ENCODE peak calls at places on chromosomes 5 and 9, in five cellular contexts. M is AG10803, Z is Calu3, T is epithelial cell of proximal tubule, Y is spleen. I is an unnamed sample.

GRCh38 chr9:87324613-87325194 is 173.0 kb upstream of the DAPK1 start:
- DNase-seq in T (peak), Z (no peak), M (peak), Y (no peak), I (peak)

GRCh38 chr5:135596364-135596763 is 17.6 kb upstream of the CXCL14 start:
- DNase-seq in T (no peak), M (no peak), Y (peak), Z (no peak), I (no peak)

GRCh38 chr5:131758520-131758900 is 38.3 kb downstream of the FNIP1 start:
- DNase-seq in Z (no peak), Y (no peak), M (peak), T (no peak), I (no peak)

GRCh38 chr5:102823441-102823874 is 68.4 kb downstream of the PAM start:
- DNase-seq in M (peak), Y (no peak), T (peak), Z (no peak), I (peak)

GRCh38 chr5:100560860-100561259 is 25.7 kb downstream of the FAM174A start:
- DNase-seq in T (no peak), Z (no peak), Y (no peak), M (no peak), I (no peak)

GRCh38 chr5:104344809-104345512 is 782.4 kb upstream of the NUDT12 start:
- DNase-seq in T (no peak), Y (no peak), M (peak), Z (no peak), I (no peak)

GRCh38 chr9:73773896-73774295 is 622.2 kb downstream of the ANXA1 start:
- DNase-seq in Z (no peak), M (no peak), T (no peak), Y (no peak), I (no peak)

GRCh38 chr9:110807956-110808598 is 139.5 kb downstream of the MUSK start:
- DNase-seq in Y (no peak), Z (no peak), M (no peak), T (no peak), I (no peak)

GRCh38 chr9:131467214-131467935 is 35.3 kb upstream of the POMT1 start:
- DNase-seq in M (no peak), Y (peak), Z (no peak), T (no peak), I (no peak)

GRCh38 chr9:129889936-129890717 is 54.9 kb downstream of the USP20 start:
- DNase-seq in Z (no peak), T (no peak), M (no peak), Y (peak), I (no peak)

GRCh38 chr9:16712800-16713199 is 157.7 kb downstream of the BNC2 start:
- DNase-seq in T (no peak), Z (no peak), M (no peak), Y (no peak), I (no peak)
- TF ChIP-seq CTCF in T (no peak), Z (no peak), M (no peak), Y (no peak), I (no peak)

GRCh38 chr5:122183098-122183794 is 53.9 kb downstream of the ZNF474 start:
- DNase-seq in T (peak), Z (peak), Y (no peak), M (peak), I (no peak)

GRCh38 chr5:122182491-122182921 is 53.2 kb downstream of the ZNF474 start:
- DNase-seq in T (no peak), Z (peak), Y (no peak), M (peak), I (no peak)

GRCh38 chr5:122180863-122181519 is 51.6 kb downstream of the ZNF474 start:
- DNase-seq in Y (no peak), M (peak), T (peak), Z (no peak), I (no peak)

GRCh38 chr5:122184676-122185255 is 55.4 kb downstream of the ZNF474 start:
- DNase-seq in M (no peak), T (no peak), Y (no peak), Z (no peak), I (no peak)

DNA sequence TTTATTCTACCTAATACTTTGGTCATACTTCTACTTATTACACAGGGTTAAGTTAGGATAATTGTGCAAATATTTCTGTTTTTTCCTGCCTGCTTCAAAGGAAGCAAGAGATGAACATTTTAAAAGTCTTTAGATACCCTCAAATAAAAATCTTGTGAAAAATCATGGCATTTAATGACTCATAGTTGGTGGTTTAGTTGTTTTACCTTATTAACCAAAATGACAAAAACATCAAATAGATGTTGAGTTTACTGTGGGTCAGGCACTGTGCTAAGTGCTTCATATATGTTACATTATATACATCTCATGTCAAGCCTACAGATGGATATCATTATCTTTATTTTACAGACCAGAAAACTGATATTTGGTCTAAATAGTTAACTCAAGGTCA is 54.4 kb downstream of the ZNF474 start:
- DNase-seq in M (no peak), Y (no peak), Z (no peak), T (no peak), I (no peak)
- TF ChIP-seq CTCF in M (no peak), Y (no peak), Z (no peak), T (no peak), I (no peak)

GRCh38 chr9:34709196-34709978 is 549 bp downstream of the CCL21 start:
- DNase-seq in T (no peak), Y (no peak), M (no peak), Z (no peak), I (no peak)

GRCh38 chr9:34710023-34710422 is at the start of gene CCL21:
- DNase-seq in Z (no peak), T (no peak), Y (no peak), M (no peak), I (no peak)

GRCh38 chr9:34712140-34712539 is 2.2 kb upstream of the CCL21 start:
- DNase-seq in T (no peak), Y (no peak), M (no peak), Z (no peak), I (no peak)

GRCh38 chr9:34701769-34702736 is 7.9 kb downstream of the CCL21 start:
- DNase-seq in T (peak), Y (peak), Z (peak), M (peak), I (peak)

DNA sequence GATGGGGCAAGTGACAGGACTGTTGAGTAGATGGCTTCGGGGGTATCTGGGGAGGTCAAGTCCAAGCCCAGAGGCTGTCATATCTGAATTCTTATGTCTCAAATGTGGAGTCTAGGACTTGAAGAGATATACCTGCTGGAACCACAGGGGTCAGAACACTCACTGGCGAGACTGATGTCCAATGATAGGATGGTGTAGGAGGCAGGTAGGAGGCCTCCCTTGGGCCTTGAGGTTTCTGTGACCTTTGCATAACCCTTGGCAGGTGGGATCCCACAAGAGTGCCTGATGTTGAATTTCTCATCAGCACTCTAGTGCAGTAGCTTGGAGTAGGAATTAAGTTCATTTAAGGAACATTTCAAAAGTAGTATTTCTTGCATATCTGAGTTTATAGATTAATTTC is 2.8 kb downstream of the CCL21 start:
- DNase-seq in Y (no peak), M (no peak), Z (no peak), T (no peak), I (no peak)
- TF ChIP-seq CTCF in Y (no peak), M (no peak), Z (no peak), T (no peak), I (no peak)

GRCh38 chr5:515273-515836 is 8.9 kb downstream of the SLC9A3 start:
- DNase-seq in T (no peak), M (no peak), Y (no peak), Z (no peak), I (no peak)

GRCh38 chr5:516338-516925 is 7.8 kb downstream of the SLC9A3 start:
- DNase-seq in M (no peak), Y (no peak), Z (no peak), T (no peak), I (no peak)

GRCh38 chr5:514101-514485 is 10.2 kb downstream of the SLC9A3 start:
- DNase-seq in M (no peak), T (no peak), Y (no peak), Z (no peak), I (no peak)

GRCh38 chr5:513216-514100 is 10.8 kb downstream of the SLC9A3 start:
- DNase-seq in Z (no peak), Y (no peak), M (no peak), T (no peak), I (no peak)

GRCh38 chr5:514673-515072 is 9.6 kb downstream of the SLC9A3 start:
- DNase-seq in Z (no peak), Y (no peak), T (no peak), M (no peak), I (no peak)
- TF ChIP-seq CTCF in Z (no peak), Y (no peak), T (no peak), M (no peak), I (no peak)

GRCh38 chr5:94111209-94112004 is 370.0 kb upstream of the POU5F2 start:
- DNase-seq in Z (peak), M (peak), Y (peak), T (peak), I (peak)
- TF ChIP-seq CTCF in Z (no peak), M (peak), Y (peak), T (peak), I (peak)

GRCh38 chr9:134965851-134966250 is 48.1 kb upstream of the FCN1 start:
- DNase-seq in M (no peak), T (no peak), Y (peak), Z (no peak), I (no peak)
- TF ChIP-seq CTCF in M (no peak), T (no peak), Y (no peak), Z (no peak), I (no peak)

GRCh38 chr9:68457803-68458202 is 82.9 kb downstream of the TMEM252 start:
- DNase-seq in M (no peak), T (no peak), Z (no peak), Y (no peak), I (no peak)
- TF ChIP-seq CTCF in M (no peak), T (no peak), Z (no peak), Y (no peak), I (no peak)

GRCh38 chr9:108083796-108084352 is 594.3 kb upstream of the KLF4 start:
- DNase-seq in Z (no peak), M (no peak), Y (no peak), T (no peak), I (no peak)
- TF ChIP-seq CTCF in Z (no peak), M (no peak), Y (no peak), T (no peak), I (no peak)

GRCh38 chr5:141326088-141326854 is 4.0 kb upstream of the PCDHGA1 start:
- DNase-seq in M (peak), T (no peak), Z (no peak), Y (peak), I (peak)
- TF ChIP-seq CTCF in M (peak), T (peak), Z (no peak), Y (peak), I (peak)

GRCh38 chr5:173689713-173690360 is 73.4 kb upstream of the BOD1 start:
- DNase-seq in T (peak), Y (no peak), M (no peak), Z (peak), I (no peak)
- TF ChIP-seq CTCF in T (peak), Y (peak), M (no peak), Z (no peak), I (no peak)

I was measured in AG09319.